ENCODE peak calls at places on chromosomes 5 and 9, in nine cellular contexts. P is tibial artery, M is psoas muscle, S is fibroblast of pulmonary artery, J is cardiac muscle cell, R is AG04450, F is GM06990, N is mucosa of descending colon, E is A673. D is an unnamed sample.

GRCh38 chr5:177429248-177430045 is 3.0 kb downstream of the GRK6 start:
- DNase-seq in E (no peak), S (no peak), M (peak), P (peak), R (no peak), J (no peak), F (peak), N (peak), D (no peak)

GRCh38 chr5:174317261-174317894 is 271.9 kb downstream of the NSG2 start:
- DNase-seq in J (peak), P (no peak), R (no peak), S (peak), E (peak), F (no peak), M (no peak), N (no peak), D (peak)

GRCh38 chr5:130295235-130295634 is 391.0 kb downstream of the CHSY3 start:
- DNase-seq in R (no peak), M (no peak), S (no peak), P (no peak), E (no peak), N (no peak), F (no peak), J (no peak), D (no peak)

GRCh38 chr5:98569288-98569687 is 204.2 kb upstream of the RGMB start:
- DNase-seq in E (no peak), P (no peak), S (no peak), M (no peak), R (no peak), N (no peak), J (no peak), F (no peak), D (no peak)

GRCh38 chr9:75653335-75653734 is 237.1 kb upstream of the PCSK5 start:
- DNase-seq in E (no peak), R (no peak), J (no peak), S (no peak), F (no peak), N (no peak), P (no peak), M (no peak), D (no peak)

GRCh38 chr5:94544031-94544650 is 74.3 kb downstream of the KIAA0825 start:
- DNase-seq in N (no peak), J (no peak), E (no peak), R (no peak), F (no peak), M (no peak), S (peak), P (no peak), D (peak)

GRCh38 chr9:33435821-33436277 is 11.5 kb downstream of the AQP3 start:
- DNase-seq in F (no peak), E (no peak), N (no peak), J (no peak), S (no peak), R (no peak), M (no peak), P (no peak), D (no peak)

GRCh38 chr5:10343486-10343885 is 10.0 kb upstream of the MARCHF6 start:
- DNase-seq in P (no peak), S (no peak), R (no peak), F (no peak), N (no peak), E (no peak), J (no peak), M (no peak), D (no peak)

GRCh38 chr5:135246923-135247795 is 151.9 kb downstream of the MACROH2A1 start:
- DNase-seq in P (no peak), S (peak), J (no peak), F (no peak), M (no peak), E (peak), N (no peak), R (peak), D (peak)

GRCh38 chr5:135243194-135244191 is 155.5 kb downstream of the MACROH2A1 start:
- DNase-seq in P (peak), J (no peak), N (no peak), S (no peak), F (no peak), E (no peak), M (peak), R (no peak), D (no peak)

GRCh38 chr5:135246605-135246922 is 152.5 kb downstream of the MACROH2A1 start:
- DNase-seq in E (no peak), J (no peak), P (no peak), N (no peak), M (no peak), R (no peak), F (no peak), S (no peak), D (no peak)

GRCh38 chr5:135244620-135245021 is 154.4 kb downstream of the MACROH2A1 start:
- DNase-seq in J (no peak), M (no peak), E (no peak), P (no peak), F (no peak), N (no peak), R (no peak), S (no peak), D (no peak)

GRCh38 chr5:135245521-135246499 is 153.2 kb downstream of the MACROH2A1 start:
- DNase-seq in F (no peak), M (no peak), P (no peak), J (no peak), S (peak), N (no peak), E (no peak), R (no peak), D (peak)
- TF ChIP-seq CTCF in F (no peak), M (no peak), P (no peak), J (no peak), S (no peak), N (no peak), E (no peak), R (no peak), D (no peak)

GRCh38 chr9:107222020-107222522 is 61.0 kb upstream of the RAD23B start:
- DNase-seq in N (no peak), J (no peak), M (no peak), R (no peak), S (peak), F (no peak), P (no peak), E (no peak), D (peak)
- H3K4me3 ChIP-seq in N (no peak), J (no peak), M (no peak), R (peak), S (peak), F (no peak), P (no peak), E (no peak), D (peak)

DNA sequence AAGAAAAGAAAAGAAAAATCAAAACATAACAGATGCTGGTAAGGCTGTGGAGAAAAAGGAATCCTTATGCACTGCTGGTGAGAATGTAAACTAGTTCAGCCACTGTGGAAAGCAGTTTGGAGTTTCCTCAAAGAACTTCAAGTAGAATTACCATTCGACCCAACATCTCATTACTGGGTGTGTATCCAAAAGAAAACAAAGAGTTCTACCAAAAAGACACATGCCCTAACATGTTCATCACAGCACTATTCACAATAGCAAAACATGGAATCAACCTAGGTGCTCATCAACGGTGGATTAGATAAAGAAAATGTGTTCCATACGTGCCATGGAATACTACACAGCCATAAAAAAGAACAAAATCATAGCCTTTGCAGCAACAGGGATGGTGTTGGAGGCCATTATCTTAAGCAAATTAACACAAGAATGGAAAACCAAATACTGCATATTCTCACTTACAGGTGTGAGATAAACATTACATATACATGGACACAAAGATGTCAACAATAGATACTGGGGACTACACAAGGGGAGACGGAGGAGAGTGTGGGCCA is 63.4 kb downstream of the PDE6A start:
- DNase-seq in P (no peak), M (no peak), N (no peak), F (no peak), R (no peak), J (no peak), S (no peak), E (no peak), D (no peak)
- TF ChIP-seq CTCF in P (no peak), M (no peak), N (no peak), F (no peak), R (no peak), J (no peak), S (no peak), E (no peak), D (no peak)

GRCh38 chr5:82560546-82560945 is 282.4 kb upstream of the RPS23 start:
- DNase-seq in N (no peak), S (no peak), P (no peak), M (no peak), F (no peak), R (no peak), E (no peak), J (no peak), D (no peak)
- H3K4me3 ChIP-seq in N (no peak), S (no peak), P (no peak), M (no peak), F (no peak), R (no peak), E (no peak), J (no peak), D (no peak)